ENCODE peak calls at places on chromosome 2, in eight cellular contexts. One of them, this sample, is unnamed.

GRCh38 chr2:146143971-146144370 is 1624.1 kb upstream of the ZEB2 start:
- DNase-seq in heart left ventricle: no peak
- DNase-seq in K562: no peak
- DNase-seq in left ventricle myocardium inferior: no peak
- DNase-seq in SK-N-SH: no peak
- DNase-seq in adrenal gland: no peak
- DNase-seq in thyroid gland: no peak
- DNase-seq in dorsolateral prefrontal cortex: no peak
- DNase-seq in this sample: no peak

GRCh38 chr2:117481608-117482007 is 332.9 kb upstream of the DDX18 start:
- DNase-seq in heart left ventricle: no peak
- DNase-seq in K562: no peak
- DNase-seq in left ventricle myocardium inferior: no peak
- DNase-seq in SK-N-SH: no peak
- DNase-seq in adrenal gland: no peak
- DNase-seq in thyroid gland: no peak
- DNase-seq in dorsolateral prefrontal cortex: no peak
- DNase-seq in this sample: no peak

GRCh38 chr2:65678779-65679394 is 246.5 kb upstream of the SPRED2 start:
- DNase-seq in heart left ventricle: no peak
- DNase-seq in K562: no peak
- DNase-seq in left ventricle myocardium inferior: no peak
- DNase-seq in SK-N-SH: no peak
- DNase-seq in adrenal gland: no peak
- DNase-seq in thyroid gland: no peak
- DNase-seq in dorsolateral prefrontal cortex: no peak
- DNase-seq in this sample: no peak

GRCh38 chr2:181072486-181072885 is 92.1 kb downstream of the UBE2E3 start:
- DNase-seq in heart left ventricle: no peak
- DNase-seq in K562: no peak
- DNase-seq in left ventricle myocardium inferior: no peak
- DNase-seq in SK-N-SH: no peak
- DNase-seq in adrenal gland: no peak
- DNase-seq in thyroid gland: no peak
- DNase-seq in dorsolateral prefrontal cortex: no peak
- DNase-seq in this sample: no peak

GRCh38 chr2:41966431-41966893 is 81.4 kb upstream of the PKDCC start:
- DNase-seq in heart left ventricle: peak; percentile 81
- DNase-seq in K562: no peak
- DNase-seq in left ventricle myocardium inferior: peak; percentile 86
- DNase-seq in SK-N-SH: no peak
- DNase-seq in adrenal gland: peak; percentile 55
- DNase-seq in thyroid gland: peak; percentile 78
- DNase-seq in dorsolateral prefrontal cortex: peak; percentile 15
- DNase-seq in this sample: no peak

GRCh38 chr2:25197336-25198208 is 29.2 kb upstream of the POMC start:
- DNase-seq in heart left ventricle: no peak
- DNase-seq in K562: no peak
- DNase-seq in left ventricle myocardium inferior: no peak
- DNase-seq in SK-N-SH: no peak
- DNase-seq in adrenal gland: no peak
- DNase-seq in thyroid gland: no peak
- DNase-seq in dorsolateral prefrontal cortex: no peak
- DNase-seq in this sample: peak; percentile 39

GRCh38 chr2:25976884-25977741 is 5.2 kb downstream of the KIF3C start:
- DNase-seq in heart left ventricle: no peak
- DNase-seq in K562: no peak
- DNase-seq in left ventricle myocardium inferior: no peak
- DNase-seq in SK-N-SH: peak; percentile 65
- DNase-seq in adrenal gland: peak; percentile 38
- DNase-seq in thyroid gland: no peak
- DNase-seq in dorsolateral prefrontal cortex: no peak
- DNase-seq in this sample: no peak

GRCh38 chr2:47501374-47502200 is 98.6 kb downstream of the MSH2 start:
- DNase-seq in heart left ventricle: no peak
- DNase-seq in K562: no peak
- DNase-seq in left ventricle myocardium inferior: no peak
- DNase-seq in SK-N-SH: no peak
- DNase-seq in adrenal gland: no peak
- DNase-seq in thyroid gland: no peak
- DNase-seq in dorsolateral prefrontal cortex: no peak
- DNase-seq in this sample: no peak

GRCh38 chr2:18345848-18346247 is 214.6 kb downstream of the RDH14 start:
- DNase-seq in heart left ventricle: peak; percentile 40
- DNase-seq in K562: no peak
- DNase-seq in left ventricle myocardium inferior: no peak
- DNase-seq in SK-N-SH: no peak
- DNase-seq in adrenal gland: no peak
- DNase-seq in thyroid gland: peak; percentile 51
- DNase-seq in dorsolateral prefrontal cortex: no peak
- DNase-seq in this sample: no peak

GRCh38 chr2:26640331-26640745 is 828 bp downstream of the CIB4 start:
- DNase-seq in heart left ventricle: no peak
- DNase-seq in K562: no peak
- DNase-seq in left ventricle myocardium inferior: no peak
- DNase-seq in SK-N-SH: peak; percentile 65
- DNase-seq in adrenal gland: peak; percentile 88
- DNase-seq in thyroid gland: peak; percentile 40
- DNase-seq in dorsolateral prefrontal cortex: no peak
- DNase-seq in this sample: no peak

GRCh38 chr2:234674781-234675201 is 177.9 kb upstream of the ARL4C start:
- DNase-seq in heart left ventricle: no peak
- DNase-seq in K562: no peak
- DNase-seq in left ventricle myocardium inferior: no peak
- DNase-seq in SK-N-SH: no peak
- DNase-seq in adrenal gland: peak; percentile 74
- DNase-seq in thyroid gland: no peak
- DNase-seq in dorsolateral prefrontal cortex: no peak
- DNase-seq in this sample: no peak

GRCh38 chr2:37982147-37982582 is 57.1 kb downstream of the RMDN2 start:
- DNase-seq in heart left ventricle: peak; percentile 71
- DNase-seq in K562: peak; percentile 27
- DNase-seq in left ventricle myocardium inferior: peak; percentile 64
- DNase-seq in SK-N-SH: peak; percentile 60
- DNase-seq in adrenal gland: peak; percentile 69
- DNase-seq in thyroid gland: peak; percentile 66
- DNase-seq in dorsolateral prefrontal cortex: peak; percentile 36
- DNase-seq in this sample: peak; percentile 73

GRCh38 chr2:216505133-216506106 is 6.8 kb downstream of the RPL37A start:
- DNase-seq in heart left ventricle: no peak
- DNase-seq in K562: no peak
- DNase-seq in left ventricle myocardium inferior: no peak
- DNase-seq in SK-N-SH: no peak
- DNase-seq in adrenal gland: no peak
- DNase-seq in thyroid gland: no peak
- DNase-seq in dorsolateral prefrontal cortex: no peak
- DNase-seq in this sample: no peak

GRCh38 chr2:68594674-68595492 is 48.5 kb upstream of the PROKR1 start:
- DNase-seq in heart left ventricle: no peak
- DNase-seq in K562: peak; percentile 75
- DNase-seq in left ventricle myocardium inferior: peak; percentile 21
- DNase-seq in SK-N-SH: peak; percentile 48
- DNase-seq in adrenal gland: peak; percentile 63
- DNase-seq in thyroid gland: peak; percentile 35
- DNase-seq in dorsolateral prefrontal cortex: no peak
- DNase-seq in this sample: peak; percentile 50

GRCh38 chr2:118115761-118116160 is 27.5 kb downstream of the INSIG2 start:
- DNase-seq in heart left ventricle: no peak
- DNase-seq in K562: no peak
- DNase-seq in left ventricle myocardium inferior: no peak
- DNase-seq in SK-N-SH: no peak
- DNase-seq in adrenal gland: no peak
- DNase-seq in thyroid gland: no peak
- DNase-seq in dorsolateral prefrontal cortex: no peak
- DNase-seq in this sample: no peak

GRCh38 chr2:24797644-24798043 is 4.4 kb downstream of the CENPO start:
- DNase-seq in heart left ventricle: no peak
- DNase-seq in K562: peak; percentile 49
- DNase-seq in left ventricle myocardium inferior: no peak
- DNase-seq in SK-N-SH: no peak
- DNase-seq in adrenal gland: no peak
- DNase-seq in thyroid gland: no peak
- DNase-seq in dorsolateral prefrontal cortex: no peak
- DNase-seq in this sample: no peak

GRCh38 chr2:143700865-143701264 is 571.6 kb downstream of the ARHGAP15 start:
- DNase-seq in heart left ventricle: no peak
- DNase-seq in K562: no peak
- DNase-seq in left ventricle myocardium inferior: no peak
- DNase-seq in SK-N-SH: no peak
- DNase-seq in adrenal gland: no peak
- DNase-seq in thyroid gland: no peak
- DNase-seq in dorsolateral prefrontal cortex: no peak
- DNase-seq in this sample: no peak

GRCh38 chr2:905091-905832 is 45.4 kb upstream of the SNTG2 start:
- DNase-seq in heart left ventricle: no peak
- DNase-seq in K562: no peak
- DNase-seq in left ventricle myocardium inferior: no peak
- DNase-seq in SK-N-SH: no peak
- DNase-seq in adrenal gland: no peak
- DNase-seq in thyroid gland: no peak
- DNase-seq in dorsolateral prefrontal cortex: no peak
- DNase-seq in this sample: peak; percentile 66

GRCh38 chr2:62685986-62686625 is 19.4 kb upstream of the EHBP1 start:
- DNase-seq in heart left ventricle: no peak
- DNase-seq in K562: no peak
- DNase-seq in left ventricle myocardium inferior: no peak
- DNase-seq in SK-N-SH: no peak
- DNase-seq in adrenal gland: no peak
- DNase-seq in thyroid gland: no peak
- DNase-seq in dorsolateral prefrontal cortex: no peak
- DNase-seq in this sample: no peak

GRCh38 chr2:133231264-133231663 is 337.0 kb downstream of the NCKAP5 start:
- DNase-seq in heart left ventricle: no peak
- DNase-seq in K562: no peak
- DNase-seq in left ventricle myocardium inferior: no peak
- DNase-seq in SK-N-SH: no peak
- DNase-seq in adrenal gland: no peak
- DNase-seq in thyroid gland: no peak
- DNase-seq in dorsolateral prefrontal cortex: no peak
- DNase-seq in this sample: no peak

DNA sequence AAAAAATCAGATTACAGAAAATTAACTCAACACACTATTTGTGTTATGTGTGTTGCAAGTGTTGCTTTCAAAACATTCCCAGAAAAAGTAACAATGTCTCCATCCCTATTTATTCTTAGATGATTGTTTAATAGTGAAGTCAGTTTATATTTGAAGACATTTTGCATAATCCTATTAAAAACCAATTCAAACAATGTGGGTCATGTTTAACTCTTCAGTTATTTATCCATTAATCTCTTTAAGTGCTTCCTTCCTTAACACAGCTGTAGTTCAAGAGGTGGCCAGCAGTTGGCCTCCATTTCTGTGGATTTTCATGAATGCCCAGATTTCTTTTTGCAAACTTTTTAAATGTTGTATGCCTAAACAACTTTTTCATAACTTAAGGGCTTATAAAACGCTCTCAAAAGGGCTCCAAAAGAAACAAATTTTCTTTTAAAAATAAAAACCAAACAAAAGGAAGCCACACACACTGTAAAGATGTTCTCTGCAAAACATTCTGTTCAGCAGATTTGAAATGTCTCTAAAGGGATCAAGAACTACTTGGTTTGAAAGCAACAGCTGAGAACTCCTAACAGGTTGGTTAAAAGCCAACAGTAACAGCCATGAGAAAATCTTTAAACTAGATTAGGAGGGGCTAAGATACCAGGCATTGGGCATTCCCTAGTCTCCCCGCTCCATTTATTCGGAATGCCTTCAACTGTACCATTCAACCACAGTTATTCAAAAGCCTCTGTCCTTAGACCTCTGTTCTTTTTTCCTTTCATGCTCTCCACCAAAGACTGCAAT is 71.5 kb downstream of the THADA start:
- DNase-seq in heart left ventricle: no peak
- DNase-seq in K562: no peak
- DNase-seq in left ventricle myocardium inferior: no peak
- DNase-seq in SK-N-SH: no peak
- DNase-seq in adrenal gland: no peak
- DNase-seq in thyroid gland: no peak
- DNase-seq in dorsolateral prefrontal cortex: no peak
- DNase-seq in this sample: no peak
- TF ChIP-seq CTCF in heart left ventricle: no peak
- TF ChIP-seq CTCF in K562: peak; percentile 12
- TF ChIP-seq CTCF in left ventricle myocardium inferior: peak; percentile 42
- TF ChIP-seq CTCF in SK-N-SH: peak; percentile 55
- TF ChIP-seq CTCF in adrenal gland: peak; percentile 20
- TF ChIP-seq CTCF in thyroid gland: no peak
- TF ChIP-seq CTCF in dorsolateral prefrontal cortex: no peak
- TF ChIP-seq CTCF in this sample: peak; percentile 17

GRCh38 chr2:186734957-186735734 is 41.3 kb downstream of the FAM171B start:
- DNase-seq in heart left ventricle: no peak
- DNase-seq in K562: no peak
- DNase-seq in left ventricle myocardium inferior: no peak
- DNase-seq in SK-N-SH: no peak
- DNase-seq in adrenal gland: no peak
- DNase-seq in thyroid gland: no peak
- DNase-seq in dorsolateral prefrontal cortex: no peak
- DNase-seq in this sample: no peak
- H3K4me3 ChIP-seq in heart left ventricle: no peak overlapping the region
- H3K4me3 ChIP-seq in K562: no peak overlapping the region
- H3K4me3 ChIP-seq in left ventricle myocardium inferior: no peak overlapping the region
- H3K4me3 ChIP-seq in SK-N-SH: no peak overlapping the region
- H3K4me3 ChIP-seq in adrenal gland: no peak overlapping the region
- H3K4me3 ChIP-seq in thyroid gland: no peak overlapping the region
- H3K4me3 ChIP-seq in dorsolateral prefrontal cortex: no peak overlapping the region
- H3K4me3 ChIP-seq in this sample: no peak overlapping the region

DNA sequence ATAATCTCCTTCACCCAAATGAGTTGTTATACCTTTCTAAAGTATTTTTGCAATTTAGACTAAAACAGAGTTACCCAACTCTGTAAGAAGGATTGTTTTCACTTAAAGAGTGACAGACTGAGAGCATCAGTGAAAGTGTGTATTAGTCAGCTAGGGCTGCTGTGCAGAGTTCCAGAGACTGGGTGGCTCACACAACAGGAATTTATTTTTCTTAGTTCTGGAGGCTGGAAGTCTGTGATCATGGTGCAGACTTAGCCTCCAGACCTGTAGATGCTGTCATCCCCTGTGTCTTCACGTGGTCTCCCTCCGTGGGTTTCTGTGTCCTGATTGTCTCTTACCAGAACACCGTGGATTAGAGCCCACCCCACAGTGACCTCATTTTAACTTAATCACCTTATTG is 40.0 kb downstream of the BCL2L11 start:
- DNase-seq in heart left ventricle: no peak
- DNase-seq in K562: no peak
- DNase-seq in left ventricle myocardium inferior: no peak
- DNase-seq in SK-N-SH: no peak
- DNase-seq in adrenal gland: no peak
- DNase-seq in thyroid gland: no peak
- DNase-seq in dorsolateral prefrontal cortex: no peak
- DNase-seq in this sample: peak; percentile 8
- H3K27ac ChIP-seq in heart left ventricle: no peak overlapping the region
- H3K27ac ChIP-seq in K562: no peak overlapping the region
- H3K27ac ChIP-seq in left ventricle myocardium inferior: no peak overlapping the region
- H3K27ac ChIP-seq in SK-N-SH: peak overlapping the region; percentile 91
- H3K27ac ChIP-seq in adrenal gland: no peak overlapping the region
- H3K27ac ChIP-seq in thyroid gland: no peak overlapping the region
- H3K27ac ChIP-seq in dorsolateral prefrontal cortex: no peak overlapping the region
- H3K27ac ChIP-seq in this sample: no peak overlapping the region

DNA sequence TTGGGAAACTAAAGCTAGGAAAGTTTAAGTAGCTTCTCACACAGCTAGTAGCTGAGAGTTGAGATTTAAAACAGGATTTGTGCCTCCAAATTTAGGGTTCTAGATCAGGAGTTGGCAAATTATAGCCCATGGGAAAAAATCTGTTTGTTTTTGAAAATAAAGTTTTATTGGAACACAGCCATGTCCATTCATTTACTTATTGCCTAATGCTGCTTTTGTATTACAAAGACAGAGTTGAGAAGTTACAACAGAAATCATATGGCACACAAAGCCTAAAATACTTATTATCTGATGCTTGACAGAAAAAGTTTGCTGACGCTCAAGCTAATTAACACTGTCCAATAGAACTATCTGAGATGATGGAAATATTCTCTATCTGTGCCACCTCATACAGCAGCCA is 229.1 kb upstream of the RASGRP3 start:
- DNase-seq in heart left ventricle: no peak
- DNase-seq in K562: no peak
- DNase-seq in left ventricle myocardium inferior: no peak
- DNase-seq in SK-N-SH: no peak
- DNase-seq in adrenal gland: no peak
- DNase-seq in thyroid gland: no peak
- DNase-seq in dorsolateral prefrontal cortex: no peak
- DNase-seq in this sample: no peak
- TF ChIP-seq CTCF in heart left ventricle: no peak
- TF ChIP-seq CTCF in K562: no peak
- TF ChIP-seq CTCF in left ventricle myocardium inferior: no peak
- TF ChIP-seq CTCF in SK-N-SH: no peak
- TF ChIP-seq CTCF in adrenal gland: no peak
- TF ChIP-seq CTCF in thyroid gland: no peak
- TF ChIP-seq CTCF in dorsolateral prefrontal cortex: no peak
- TF ChIP-seq CTCF in this sample: no peak